ENCODE peak calls at places on chromosomes 4 and X, in five cellular contexts. S is heart right ventricle, X is gastrocnemius medialis, O is fibroblast of lung, J is body of pancreas. E is an unnamed sample.

GRCh38 chrX:70262952-70263567 is 3.1 kb upstream of the P2RY4 start:
- DNase-seq in J (peak; percentile 11), X (no peak), O (peak; percentile 49), S (peak; percentile 5), E (no peak)

GRCh38 chrX:73069365-73070035 is 9.8 kb downstream of the PABPC1L2A start:
- DNase-seq in S (no peak), O (no peak), J (no peak), X (no peak), E (no peak)

GRCh38 chrX:38558681-38559080 is 2.7 kb upstream of the TSPAN7 start:
- DNase-seq in X (no peak), O (no peak), J (no peak), S (no peak), E (no peak)

GRCh38 chrX:13120017-13120416 is 75.6 kb upstream of the FAM9C start:
- DNase-seq in J (peak; percentile 69), O (peak; percentile 33), X (no peak), S (peak; percentile 25), E (no peak)

GRCh38 chr4:90184560-90184959 is 57.4 kb downstream of the CCSER1 start:
- DNase-seq in X (no peak), S (no peak), J (no peak), O (no peak), E (no peak)

GRCh38 chr4:84366111-84366510 is 133.0 kb downstream of the NKX6-1 start:
- DNase-seq in X (no peak), S (no peak), O (no peak), J (no peak), E (no peak)

GRCh38 chr4:128707864-128708263 is 101.6 kb upstream of the JADE1 start:
- DNase-seq in O (peak; percentile 44), J (peak; percentile 16), S (no peak), X (no peak), E (no peak)

GRCh38 chr4:83890816-83891215 is 354.9 kb downstream of the GPAT3 start:
- DNase-seq in S (no peak), J (no peak), O (no peak), X (no peak), E (no peak)

GRCh38 chrX:107691024-107691448 is 62.7 kb downstream of the PRPS1 start:
- DNase-seq in X (no peak), O (no peak), J (no peak), S (no peak), E (no peak)

GRCh38 chrX:135477576-135477975 is 42.9 kb upstream of the INTS6L start:
- DNase-seq in O (peak; percentile 68), J (peak; percentile 70), S (peak; percentile 81), X (no peak), E (no peak)

GRCh38 chr4:139557506-139558110 is 1.6 kb upstream of the SETD7 start:
- DNase-seq in J (peak; percentile 43), S (no peak), X (no peak), O (no peak), E (no peak)

GRCh38 chr4:184168406-184169019 is 49.2 kb downstream of the ENPP6 start:
- DNase-seq in O (peak; percentile 62), S (peak; percentile 64), J (peak; percentile 78), X (peak; percentile 39), E (peak; percentile 91)

GRCh38 chr4:67809502-67809901 is 55.3 kb upstream of the GNRHR start:
- DNase-seq in S (no peak), O (no peak), X (no peak), J (no peak), E (no peak)

GRCh38 chrX:132443736-132444135 is 45.1 kb downstream of the MBNL3 start:
- DNase-seq in X (no peak), S (no peak), O (peak; percentile 63), J (no peak), E (no peak)

GRCh38 chrX:70437011-70437410 is 7.6 kb upstream of the DLG3 start:
- DNase-seq in S (no peak), O (no peak), J (no peak), X (no peak), E (no peak)

GRCh38 chr4:184306949-184307348 is 89.3 kb upstream of the ENPP6 start:
- DNase-seq in J (no peak), X (no peak), S (no peak), O (no peak), E (peak; percentile 17)

GRCh38 chr4:81412941-81413488 is 58.7 kb downstream of the RASGEF1B start:
- DNase-seq in O (no peak), J (no peak), S (no peak), X (no peak), E (no peak)

GRCh38 chr4:121794505-121795192 is 6.5 kb upstream of the EXOSC9 start:
- DNase-seq in J (no peak), O (no peak), X (no peak), S (no peak), E (no peak)

GRCh38 chr4:132227349-132228165 is 921.5 kb upstream of the PCDH10 start:
- DNase-seq in O (peak; percentile 29), X (peak; percentile 9), J (peak; percentile 57), S (no peak), E (no peak)

GRCh38 chr4:173237722-173238121 is 69.1 kb downstream of the GALNT7 start:
- DNase-seq in O (no peak), S (no peak), J (no peak), X (no peak), E (no peak)

GRCh38 chrX:2692221-2693122 is 1.4 kb downstream of the CD99 start:
- DNase-seq in S (peak; percentile 50), X (peak; percentile 39), J (peak; percentile 36), O (peak; percentile 63), E (no peak)

GRCh38 chr4:38099020-38099600 is 138.9 kb downstream of the PTTG2 start:
- DNase-seq in X (no peak), J (no peak), O (peak; percentile 39), S (no peak), E (no peak)

GRCh38 chr4:10131202-10131601 is 14.6 kb upstream of the WDR1 start:
- DNase-seq in S (no peak), X (no peak), O (no peak), J (no peak), E (no peak)

GRCh38 chr4:141131738-141132688 is 1.3 kb downstream of the RNF150 start:
- DNase-seq in O (peak; percentile 18), J (peak; percentile 15), S (no peak), X (peak; percentile 22), E (no peak)

GRCh38 chrX:148043456-148043855 is 62.3 kb downstream of the FMR1NB start:
- DNase-seq in S (no peak), O (peak; percentile 13), X (no peak), J (no peak), E (no peak)

GRCh38 chr4:147453561-147454141 is 27.2 kb upstream of the EDNRA start:
- DNase-seq in S (no peak), X (no peak), O (peak; percentile 86), J (no peak), E (no peak)

GRCh38 chr4:128410037-128410436 is 122.4 kb upstream of the PGRMC2 start:
- DNase-seq in J (no peak), O (no peak), S (no peak), X (no peak), E (no peak)

GRCh38 chr4:21768349-21769310 is 179.9 kb downstream of the KCNIP4 start:
- DNase-seq in S (peak; percentile 9), J (no peak), O (peak; percentile 73), X (no peak), E (no peak)

GRCh38 chr4:52914051-52914605 is 52.0 kb downstream of the RASL11B start:
- DNase-seq in O (peak; percentile 55), S (peak; percentile 11), X (no peak), J (peak; percentile 23), E (no peak)

GRCh38 chr4:76301068-76301774 is 5.3 kb upstream of the STBD1 start:
- DNase-seq in J (peak; percentile 41), X (peak; percentile 88), S (no peak), O (peak; percentile 83), E (no peak)

GRCh38 chrX:136214551-136214950 is 36.6 kb downstream of the MAP7D3 start:
- DNase-seq in J (no peak), S (no peak), X (no peak), O (peak; percentile 66), E (no peak)

GRCh38 chr4:2592572-2592971 is 56.1 kb downstream of the FAM193A start:
- DNase-seq in O (no peak), X (no peak), J (no peak), S (no peak), E (no peak)
- H3K4me1 ChIP-seq in O (peaks cover 5% of the 10 kb centered on the region), X (peaks cover 77% of the 10 kb centered on the region), J (peaks cover 57% of the 10 kb centered on the region), S (peaks cover 72% of the 10 kb centered on the region), E (peaks cover 94% of the 10 kb centered on the region)

GRCh38 chr4:174870311-174870710 is 41.3 kb upstream of the GLRA3 start:
- DNase-seq in S (no peak), X (no peak), J (no peak), O (no peak), E (no peak)

GRCh38 chr4:174871407-174871806 is 42.4 kb upstream of the GLRA3 start:
- DNase-seq in X (no peak), J (no peak), S (no peak), O (no peak), E (no peak)

GRCh38 chr4:174869334-174869733 is 40.3 kb upstream of the GLRA3 start:
- DNase-seq in S (no peak), X (no peak), O (no peak), J (no peak), E (no peak)

GRCh38 chr4:174874898-174875297 is 43.3 kb upstream of the ADAM29 start:
- DNase-seq in O (no peak), X (no peak), J (no peak), S (no peak), E (no peak)

GRCh38 chr4:174873931-174874330 is 44.2 kb upstream of the ADAM29 start:
- DNase-seq in J (no peak), X (no peak), O (no peak), S (no peak), E (no peak)
- TF ChIP-seq CTCF in J (no peak), X (no peak), O (no peak), S (no peak), E (no peak)

GRCh38 chr4:2465032-2465431 is 3.9 kb upstream of the RNF4 start:
- DNase-seq in X (no peak), J (no peak), O (no peak), S (no peak), E (no peak)
- H3K4me3 ChIP-seq in X (no peak overlapping the region), J (no peak overlapping the region), O (no peak overlapping the region), S (no peak overlapping the region), E (no peak overlapping the region)

DNA sequence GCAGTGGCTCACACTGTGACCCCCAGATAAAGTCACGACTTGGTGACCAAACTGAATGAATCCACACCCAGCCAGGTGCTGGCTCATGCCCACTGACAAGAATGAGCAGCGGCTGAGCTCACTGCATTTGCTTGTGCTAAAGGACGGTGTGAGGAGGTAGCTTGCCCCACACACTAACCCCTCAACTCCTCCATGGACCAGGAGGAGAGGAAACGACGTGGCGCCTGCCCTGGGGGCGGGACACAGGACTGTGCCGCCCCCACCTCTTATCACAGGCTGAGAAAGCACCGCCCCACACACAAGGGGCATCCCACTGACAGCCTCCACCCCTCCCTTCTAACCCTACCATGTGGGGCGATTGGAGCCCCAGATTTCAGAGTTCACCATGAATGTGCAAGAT is 43.0 kb downstream of the ZFYVE28 start:
- DNase-seq in X (no peak), S (no peak), J (no peak), O (no peak), E (no peak)
- H3K4me1 ChIP-seq in X (no peaks in the 10 kb centered on the region), S (no peaks in the 10 kb centered on the region), J (no peaks in the 10 kb centered on the region), O (no peaks in the 10 kb centered on the region), E (no peaks in the 10 kb centered on the region)

GRCh38 chrX:149493567-149494562 is 11.2 kb downstream of the IDS start:
- DNase-seq in S (peak; percentile 41), J (no peak), X (no peak), O (no peak), E (no peak)
- TF ChIP-seq CTCF in S (no peak), J (no peak), X (no peak), O (no peak), E (no peak)

GRCh38 chrX:130174051-130174704 is 2.4 kb downstream of the RAB33A start:
- DNase-seq in X (peak; percentile 38), J (no peak), O (peak; percentile 85), S (peak; percentile 38), E (no peak)
- H3K4me3 ChIP-seq in X (no peak overlapping the region), J (no peak overlapping the region), O (no peak overlapping the region), S (no peak overlapping the region), E (no peak overlapping the region)

E was measured in esophagus muscularis mucosa.